ENCODE peak calls at places on chromosomes 13 and 19, in seven cellular contexts. A, X, B, K, Q, O and L are unnamed samples.

GRCh38 chr13:112987625-112988024 is 18.6 kb downstream of the MCF2L start:
- DNase-seq in K (no peak), B (no peak), X (no peak), O (no peak), A (no peak), Q (no peak), L (no peak)

GRCh38 chr19:49103331-49104085 is 10.7 kb upstream of the LIN7B start:
- DNase-seq in X (no peak), O (no peak), A (no peak), K (no peak), B (no peak), Q (no peak), L (no peak)

GRCh38 chr13:94701313-94702180 is 10.8 kb downstream of the SOX21 start:
- DNase-seq in B (no peak), K (no peak), A (no peak), X (no peak), Q (no peak), O (no peak), L (no peak)

GRCh38 chr19:4144666-4145261 is 8.7 kb upstream of the CREB3L3 start:
- DNase-seq in O (no peak), Q (no peak), A (no peak), X (no peak), B (peak; percentile 78), K (peak; percentile 45), L (no peak)

GRCh38 chr13:100129605-100130004 is 40.7 kb downstream of the PCCA start:
- DNase-seq in B (no peak), K (no peak), O (no peak), X (peak; percentile 7), Q (no peak), A (peak; percentile 72), L (no peak)

GRCh38 chr19:1272423-1273262 is 2.7 kb upstream of the FAM174C start:
- DNase-seq in O (no peak), B (no peak), Q (no peak), X (no peak), A (no peak), K (no peak), L (no peak)

GRCh38 chr13:113353254-113353653 is 10.7 kb downstream of the GRTP1 start:
- DNase-seq in O (no peak), A (no peak), Q (no peak), X (no peak), K (no peak), B (no peak), L (no peak)

GRCh38 chr19:16290692-16291091 is 33.9 kb upstream of the KLF2 start:
- DNase-seq in O (no peak), A (no peak), B (no peak), X (no peak), K (no peak), Q (no peak), L (no peak)

GRCh38 chr19:3669134-3669436 is 31.2 kb downstream of the PIP5K1C start:
- DNase-seq in K (no peak), O (no peak), A (no peak), B (no peak), X (no peak), Q (no peak), L (no peak)

GRCh38 chr13:114241918-114242317 is 7.2 kb downstream of the CDC16 start:
- DNase-seq in B (no peak), Q (no peak), O (no peak), A (no peak), K (no peak), X (no peak), L (no peak)

GRCh38 chr13:102598061-102598460 is 1.3 kb downstream of the TPP2 start:
- DNase-seq in K (no peak), B (no peak), Q (no peak), A (no peak), O (no peak), X (no peak), L (no peak)

GRCh38 chr13:80307401-80307987 is 33.4 kb downstream of the SPRY2 start:
- DNase-seq in Q (no peak), O (no peak), A (no peak), X (no peak), K (no peak), B (no peak), L (no peak)

GRCh38 chr19:29505034-29505824 is 20.6 kb upstream of the VSTM2B start:
- DNase-seq in B (no peak), X (no peak), Q (no peak), O (no peak), K (no peak), A (no peak), L (no peak)

GRCh38 chr13:44449999-44450821 is 76.6 kb downstream of the SERP2 start:
- DNase-seq in A (no peak), X (no peak), O (no peak), K (no peak), B (no peak), Q (no peak), L (no peak)

GRCh38 chr19:49155005-49155826 is at the start of gene HRC:
- DNase-seq in B (no peak), A (no peak), O (peak; percentile 76), X (no peak), Q (no peak), K (peak; percentile 49), L (no peak)

GRCh38 chr13:30872685-30873443 is 33.2 kb upstream of the MEDAG start:
- DNase-seq in Q (peak; percentile 59), X (peak; percentile 67), K (no peak), A (no peak), B (peak; percentile 91), O (no peak), L (peak; percentile 85)

GRCh38 chr19:51742736-51743288 is 8.9 kb downstream of the FPR1 start:
- DNase-seq in X (no peak), O (no peak), K (no peak), Q (no peak), B (no peak), A (no peak), L (no peak)

GRCh38 chr13:43143591-43143990 is 120.2 kb downstream of the DNAJC15 start:
- DNase-seq in O (no peak), B (no peak), X (no peak), Q (no peak), A (no peak), K (no peak), L (no peak)

GRCh38 chr13:43140985-43141384 is 117.6 kb downstream of the DNAJC15 start:
- DNase-seq in K (no peak), X (no peak), Q (no peak), O (no peak), A (no peak), B (no peak), L (no peak)

GRCh38 chr13:43136940-43137574 is 113.7 kb downstream of the DNAJC15 start:
- DNase-seq in K (no peak), X (no peak), B (no peak), O (no peak), A (no peak), Q (no peak), L (no peak)

GRCh38 chr13:43145556-43145955 is 122.2 kb downstream of the DNAJC15 start:
- DNase-seq in K (no peak), Q (no peak), O (no peak), B (no peak), X (no peak), A (no peak), L (no peak)

GRCh38 chr13:43141685-43142084 is 118.3 kb downstream of the DNAJC15 start:
- DNase-seq in Q (no peak), K (no peak), O (no peak), A (no peak), B (no peak), X (no peak), L (no peak)
- H3K4me3 ChIP-seq in Q (no peak overlapping the region), K (no peak overlapping the region), O (no peak overlapping the region), A (no peak overlapping the region), B (no peak overlapping the region), X (no peak overlapping the region), L (no peak overlapping the region)

DNA sequence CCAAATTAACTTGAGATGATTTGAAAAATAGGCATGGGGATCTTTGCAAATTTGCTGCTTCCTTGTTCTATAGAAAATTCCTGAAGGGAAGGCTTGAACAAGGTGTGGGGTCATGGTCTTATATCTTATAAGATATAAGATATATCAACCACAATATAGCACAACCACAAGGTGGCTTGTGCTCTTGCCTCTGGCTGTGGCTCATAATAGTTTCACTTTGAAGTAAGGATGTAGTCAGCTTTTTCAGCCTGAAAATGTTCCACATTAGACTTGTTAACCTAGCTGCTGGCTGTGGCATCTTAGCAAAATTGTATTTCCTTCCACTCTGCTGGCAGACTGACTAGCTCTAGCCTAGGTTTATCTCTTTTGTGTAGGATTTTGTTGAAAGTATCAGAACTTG is 169.7 kb downstream of the KLF5 start:
- DNase-seq in K (no peak), O (no peak), X (no peak), A (no peak), Q (no peak), B (peak; percentile 10), L (no peak)
- TF ChIP-seq CTCF in K (no peak), O (no peak), X (peak; percentile 17), A (no peak), Q (no peak), B (no peak), L (no peak)

GRCh38 chr13:50355797-50356196 is 340.6 kb downstream of the KCNRG start:
- DNase-seq in O (no peak), K (no peak), Q (no peak), A (peak; percentile 37), B (no peak), X (no peak), L (no peak)

GRCh38 chr13:50348402-50348801 is 333.2 kb downstream of the KCNRG start:
- DNase-seq in B (no peak), K (no peak), Q (no peak), X (no peak), A (no peak), O (no peak), L (no peak)

GRCh38 chr13:50353651-50354415 is 338.6 kb downstream of the KCNRG start:
- DNase-seq in Q (no peak), O (no peak), A (no peak), X (peak; percentile 37), K (no peak), B (peak; percentile 14), L (no peak)

GRCh38 chr13:50357136-50357535 is 341.9 kb downstream of the KCNRG start:
- DNase-seq in B (no peak), O (no peak), Q (no peak), K (no peak), X (no peak), A (no peak), L (no peak)

DNA sequence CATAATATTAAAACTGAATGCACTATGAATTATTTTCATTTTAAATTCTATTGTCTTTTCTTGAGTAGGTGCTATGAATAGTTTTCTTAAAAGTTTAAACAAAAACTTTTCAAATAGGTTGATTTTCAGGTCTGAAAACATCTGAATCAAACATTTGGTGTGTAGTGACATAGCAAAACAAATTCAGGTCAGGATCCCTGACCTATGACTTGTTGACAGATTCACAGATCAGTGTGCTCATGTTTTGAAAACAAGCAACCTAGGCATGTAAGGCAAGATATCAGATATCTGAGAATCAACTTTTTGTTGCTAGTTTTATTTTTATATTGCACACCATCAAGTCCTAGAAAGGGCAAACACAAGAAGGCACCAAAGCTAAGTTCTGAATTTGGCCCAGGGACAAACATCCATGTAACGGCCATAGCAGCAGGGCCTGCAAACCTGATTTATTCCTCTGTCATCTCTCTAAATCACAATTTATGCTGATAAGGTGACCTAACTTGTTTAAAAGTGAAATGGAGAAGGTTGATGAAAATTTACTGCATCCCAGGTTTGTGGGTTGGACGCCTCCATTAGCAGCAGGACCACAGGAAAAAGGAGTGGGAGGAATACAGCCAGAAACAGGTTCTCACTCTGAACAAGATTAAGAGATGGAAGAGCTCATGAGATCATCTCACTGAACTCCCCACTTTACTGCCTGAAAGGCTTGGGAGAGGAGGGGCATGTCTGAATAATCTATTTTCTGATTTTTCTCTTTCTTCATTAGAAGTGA is 337.7 kb downstream of the KCNRG start:
- DNase-seq in A (no peak), O (no peak), B (no peak), K (no peak), Q (no peak), X (no peak), L (no peak)
- H3K4me3 ChIP-seq in A (no peak overlapping the region), O (no peak overlapping the region), B (no peak overlapping the region), K (no peak overlapping the region), Q (no peak overlapping the region), X (no peak overlapping the region), L (no peak overlapping the region)

GRCh38 chr13:97588993-97589392 is 155.0 kb downstream of the RAP2A start:
- DNase-seq in A (no peak), Q (no peak), X (no peak), K (no peak), O (no peak), B (no peak), L (no peak)
- TF ChIP-seq CTCF in A (no peak), Q (no peak), X (no peak), K (no peak), O (no peak), B (no peak), L (no peak)